ENCODE peak calls at places on chromosome 17, in nine cellular contexts. S is astrocyte of the hippocampus; A is NCI-H1092 treated with DMSO at 0.1 percent for 48 hours; L is RPMI7951; P is heart left ventricle; Y is activated T-cell treated with anti-CD3 and anti-CD28 coated beads, Interleukin-2, amount 50 U/mL, for 4 hours; G is HT1080; X is GM12865; H is posterior cingulate gyrus. J is an unnamed sample.
A peak's percentile ranks its signal among the peaks of the same experiment; 100 is the strongest.

GRCh38 chr17:34071891-34072420 is 183.1 kb upstream of the CCL2 start:
- DNase-seq in S (no peak), A (no peak), H (peak; percentile 85), Y (no peak), P (no peak), L (no peak), G (no peak), X (peak; percentile 28), J (no peak)

GRCh38 chr17:78957076-78957475 is 22.6 kb downstream of the LGALS3BP start:
- DNase-seq in S (peak; percentile 82), G (peak; percentile 78), H (peak; percentile 82), Y (no peak), X (no peak), L (peak; percentile 82), P (no peak), A (no peak), J (no peak)

GRCh38 chr17:66661411-66661843 is 173.5 kb upstream of the CACNG5 start:
- DNase-seq in X (peak; percentile 66), A (no peak), G (peak; percentile 88), H (no peak), P (no peak), Y (no peak), L (peak; percentile 72), S (peak; percentile 67), J (peak; percentile 66)

GRCh38 chr17:17900615-17901520 is 64.1 kb upstream of the SREBF1 start:
- DNase-seq in P (peak; percentile 88), A (peak; percentile 54), H (peak; percentile 89), S (peak; percentile 93), Y (no peak), G (peak; percentile 99), L (peak; percentile 100), X (no peak), J (peak; percentile 94)

GRCh38 chr17:72946126-72946525 is 146.4 kb downstream of the SLC39A11 start:
- DNase-seq in X (no peak), S (no peak), A (no peak), G (no peak), Y (no peak), P (no peak), L (no peak), H (no peak), J (no peak)

GRCh38 chr17:2184993-2185931 is 118.3 kb downstream of the SMG6 start:
- DNase-seq in G (no peak), S (no peak), X (no peak), A (no peak), H (no peak), P (no peak), Y (no peak), L (no peak), J (no peak)

GRCh38 chr17:55300479-55301290 is 35.9 kb downstream of the HLF start:
- DNase-seq in X (no peak), Y (no peak), S (no peak), P (no peak), A (no peak), L (no peak), G (no peak), H (no peak), J (no peak)

GRCh38 chr17:77492446-77493237 is 351.9 kb downstream of the SEC14L1 start:
- DNase-seq in H (peak; percentile 65), P (no peak), X (no peak), S (no peak), L (no peak), G (no peak), Y (no peak), A (no peak), J (peak; percentile 10)

GRCh38 chr17:40247926-40248495 is 28.9 kb downstream of the WIPF2 start:
- DNase-seq in X (no peak), A (no peak), Y (no peak), H (no peak), L (no peak), P (no peak), G (no peak), S (no peak), J (no peak)

GRCh38 chr17:34252890-34253525 is 2.1 kb upstream of the CCL2 start:
- DNase-seq in L (peak; percentile 95), S (peak; percentile 89), A (no peak), H (no peak), G (no peak), P (no peak), X (no peak), Y (no peak), J (no peak)

GRCh38 chr17:9924735-9925191 is 19.7 kb upstream of the RCVRN start:
- DNase-seq in G (peak; percentile 63), L (peak; percentile 63), S (peak; percentile 82), Y (no peak), P (no peak), A (peak; percentile 30), X (peak; percentile 73), H (peak; percentile 83), J (no peak)

GRCh38 chr17:76529224-76529642 is 8.3 kb downstream of the CYGB start:
- DNase-seq in X (no peak), A (no peak), L (peak; percentile 91), H (peak; percentile 90), P (peak; percentile 79), Y (no peak), G (peak; percentile 47), S (peak; percentile 53), J (peak; percentile 72)

GRCh38 chr17:67044016-67044772 is at the start of gene CACNG1:
- DNase-seq in A (no peak), X (no peak), P (no peak), H (peak; percentile 83), G (no peak), L (no peak), Y (no peak), S (no peak), J (peak; percentile 97)

GRCh38 chr17:33140413-33141099 is 148.9 kb downstream of the SPACA3 start:
- DNase-seq in L (no peak), Y (no peak), H (no peak), G (no peak), S (peak; percentile 33), P (no peak), A (peak; percentile 63), X (no peak), J (no peak)

GRCh38 chr17:78366109-78366848 is 6.4 kb upstream of the SOCS3 start:
- DNase-seq in X (no peak), P (no peak), S (peak; percentile 50), H (peak; percentile 72), L (no peak), Y (no peak), G (no peak), A (peak; percentile 25), J (no peak)

GRCh38 chr17:82231562-82232321 is 2.9 kb downstream of the SLC16A3 start:
- DNase-seq in S (peak; percentile 53), G (peak; percentile 72), P (peak; percentile 83), H (peak; percentile 93), A (no peak), L (peak; percentile 62), X (no peak), Y (no peak), J (peak; percentile 64)

GRCh38 chr17:61405047-61405685 is 5.5 kb downstream of the TBX2 start:
- DNase-seq in A (no peak), S (peak; percentile 16), P (peak; percentile 7), H (peak; percentile 76), L (no peak), X (no peak), G (no peak), Y (no peak), J (no peak)

GRCh38 chr17:75697651-75698291 is 23.5 kb upstream of the ITGB4 start:
- DNase-seq in G (no peak), S (no peak), A (no peak), L (peak; percentile 55), P (no peak), X (no peak), Y (no peak), H (peak; percentile 96), J (peak; percentile 62)

GRCh38 chr17:65618516-65618915 is 57.1 kb upstream of the AXIN2 start:
- DNase-seq in X (no peak), A (no peak), H (no peak), G (no peak), L (no peak), P (no peak), S (no peak), Y (no peak), J (no peak)

GRCh38 chr17:65278050-65278819 is 141.1 kb downstream of the RGS9 start:
- DNase-seq in Y (no peak), X (peak; percentile 46), P (peak; percentile 17), A (peak; percentile 55), S (peak; percentile 88), H (peak; percentile 89), G (peak; percentile 58), L (peak; percentile 65), J (peak; percentile 18)

GRCh38 chr17:79011451-79012147 is 2.0 kb upstream of the CANT1 start:
- DNase-seq in Y (no peak), L (peak; percentile 63), H (no peak), A (no peak), G (peak; percentile 89), X (no peak), S (no peak), P (no peak), J (no peak)

GRCh38 chr17:72305964-72306551 is 185.2 kb downstream of the SOX9 start:
- DNase-seq in L (peak; percentile 6), P (no peak), H (no peak), X (no peak), A (no peak), G (no peak), Y (no peak), S (no peak), J (no peak)

GRCh38 chr17:82200743-82201497 is 11.7 kb downstream of the CCDC57 start:
- DNase-seq in Y (peak; percentile 48), A (no peak), S (no peak), H (no peak), P (no peak), X (no peak), G (no peak), L (no peak), J (no peak)

GRCh38 chr17:40909351-40909750 is 24.3 kb upstream of the KRT20 start:
- DNase-seq in H (peak; percentile 96), P (peak; percentile 66), Y (peak; percentile 60), S (peak; percentile 94), L (peak; percentile 91), A (peak; percentile 75), X (peak; percentile 66), G (peak; percentile 91), J (peak; percentile 52)

GRCh38 chr17:35784895-35785294 is 10.5 kb downstream of the MMP28 start:
- DNase-seq in X (no peak), Y (no peak), A (no peak), L (no peak), P (no peak), G (no peak), S (no peak), H (no peak), J (no peak)

GRCh38 chr17:39699818-39700147 is at the start of gene ERBB2:
- DNase-seq in X (no peak), P (peak; percentile 83), A (no peak), S (peak; percentile 90), L (peak; percentile 72), H (peak; percentile 89), G (peak; percentile 67), Y (no peak), J (peak; percentile 42)

GRCh38 chr17:64781394-64781793 is 119.3 kb upstream of the SMURF2 start:
- DNase-seq in S (peak; percentile 48), Y (peak; percentile 24), P (peak; percentile 75), G (no peak), H (peak; percentile 75), X (peak; percentile 49), L (peak; percentile 41), A (no peak), J (no peak)

GRCh38 chr17:39668141-39668924 is at the start of gene PNMT:
- DNase-seq in H (peak; percentile 92), P (peak; percentile 78), S (peak; percentile 81), A (peak; percentile 61), L (peak; percentile 36), G (no peak), X (peak; percentile 68), Y (peak; percentile 53), J (peak; percentile 75)

GRCh38 chr17:29155235-29155965 is 24.8 kb downstream of the MYO18A start:
- DNase-seq in G (peak; percentile 86), X (no peak), S (peak; percentile 54), Y (peak; percentile 63), H (peak; percentile 82), A (no peak), L (peak; percentile 92), P (peak; percentile 51), J (no peak)

GRCh38 chr17:160336-160735 is 21.1 kb downstream of the DOC2B start:
- DNase-seq in G (no peak), X (no peak), S (no peak), Y (no peak), L (no peak), H (no peak), A (no peak), P (no peak), J (no peak)

GRCh38 chr17:40241435-40241834 is 22.3 kb downstream of the WIPF2 start:
- DNase-seq in Y (no peak), P (no peak), L (no peak), X (no peak), H (no peak), A (no peak), G (no peak), S (no peak), J (no peak)